ENCODE peak calls at places on chromosomes 6 and 20, in nine cellular contexts. One of them, this sample, is unnamed.

GRCh38 chr6:108896111-108896661 is 48.0 kb downstream of the ARMC2 start:
- DNase-seq in AG04449: peak; percentile 84
- DNase-seq in heart right ventricle: no peak
- DNase-seq in breast epithelium: no peak
- DNase-seq in GM23338: no peak
- DNase-seq in esophagus squamous epithelium: no peak
- DNase-seq in bronchial epithelial cell: peak; percentile 88
- DNase-seq in K562: no peak
- DNase-seq in AG10803: peak; percentile 94
- DNase-seq in this sample: no peak

GRCh38 chr6:31053873-31054272 is 43.6 kb downstream of the MUC22 start:
- DNase-seq in esophagus squamous epithelium: no peak
- DNase-seq in heart right ventricle: peak; percentile 24
- DNase-seq in AG04449: no peak
- DNase-seq in bronchial epithelial cell: no peak
- DNase-seq in K562: no peak
- DNase-seq in AG10803: no peak
- DNase-seq in breast epithelium: no peak
- DNase-seq in GM23338: no peak
- DNase-seq in this sample: no peak

GRCh38 chr6:119158057-119158848 is 79.8 kb upstream of the FAM184A start:
- DNase-seq in esophagus squamous epithelium: peak; percentile 11
- DNase-seq in GM23338: no peak
- DNase-seq in bronchial epithelial cell: no peak
- DNase-seq in heart right ventricle: peak; percentile 36
- DNase-seq in AG04449: no peak
- DNase-seq in breast epithelium: no peak
- DNase-seq in AG10803: peak; percentile 97
- DNase-seq in K562: no peak
- DNase-seq in this sample: no peak

GRCh38 chr6:155389130-155389529 is 66.5 kb downstream of the NOX3 start:
- DNase-seq in bronchial epithelial cell: no peak
- DNase-seq in AG10803: peak; percentile 60
- DNase-seq in GM23338: no peak
- DNase-seq in esophagus squamous epithelium: no peak
- DNase-seq in K562: no peak
- DNase-seq in breast epithelium: no peak
- DNase-seq in heart right ventricle: no peak
- DNase-seq in AG04449: no peak
- DNase-seq in this sample: no peak

GRCh38 chr6:129981598-129981997 is 36.8 kb upstream of the L3MBTL3 start:
- DNase-seq in GM23338: no peak
- DNase-seq in esophagus squamous epithelium: no peak
- DNase-seq in breast epithelium: no peak
- DNase-seq in AG10803: no peak
- DNase-seq in bronchial epithelial cell: peak; percentile 24
- DNase-seq in K562: no peak
- DNase-seq in AG04449: no peak
- DNase-seq in heart right ventricle: no peak
- DNase-seq in this sample: no peak

GRCh38 chr20:1941226-1941625 is 46.0 kb downstream of the SIRPA start:
- DNase-seq in AG10803: peak; percentile 56
- DNase-seq in GM23338: no peak
- DNase-seq in esophagus squamous epithelium: no peak
- DNase-seq in breast epithelium: peak; percentile 52
- DNase-seq in bronchial epithelial cell: peak; percentile 98
- DNase-seq in AG04449: no peak
- DNase-seq in heart right ventricle: no peak
- DNase-seq in K562: no peak
- DNase-seq in this sample: no peak

GRCh38 chr6:163175301-163175700 is 239.2 kb upstream of the QKI start:
- DNase-seq in bronchial epithelial cell: no peak
- DNase-seq in heart right ventricle: no peak
- DNase-seq in esophagus squamous epithelium: no peak
- DNase-seq in AG04449: no peak
- DNase-seq in AG10803: no peak
- DNase-seq in GM23338: no peak
- DNase-seq in K562: no peak
- DNase-seq in breast epithelium: no peak
- DNase-seq in this sample: no peak

GRCh38 chr6:87151471-87151785 is 3.9 kb upstream of the ZNF292 start:
- DNase-seq in GM23338: no peak
- DNase-seq in AG04449: no peak
- DNase-seq in heart right ventricle: no peak
- DNase-seq in bronchial epithelial cell: no peak
- DNase-seq in esophagus squamous epithelium: no peak
- DNase-seq in K562: no peak
- DNase-seq in breast epithelium: no peak
- DNase-seq in AG10803: no peak
- DNase-seq in this sample: no peak

GRCh38 chr6:31729979-31730630 is 1.0 kb upstream of the DDAH2 start:
- DNase-seq in GM23338: peak; percentile 96
- DNase-seq in AG04449: no peak
- DNase-seq in AG10803: peak; percentile 89
- DNase-seq in bronchial epithelial cell: peak; percentile 59
- DNase-seq in breast epithelium: peak; percentile 73
- DNase-seq in esophagus squamous epithelium: no peak
- DNase-seq in heart right ventricle: peak; percentile 93
- DNase-seq in K562: peak; percentile 98
- DNase-seq in this sample: no peak

GRCh38 chr6:113645576-113645970 is 211.6 kb upstream of the MARCKS start:
- DNase-seq in bronchial epithelial cell: peak; percentile 99
- DNase-seq in GM23338: no peak
- DNase-seq in breast epithelium: no peak
- DNase-seq in heart right ventricle: no peak
- DNase-seq in esophagus squamous epithelium: no peak
- DNase-seq in AG10803: peak; percentile 99
- DNase-seq in AG04449: peak; percentile 96
- DNase-seq in K562: no peak
- DNase-seq in this sample: peak; percentile 69

GRCh38 chr20:61303217-61303616 is 51.2 kb downstream of the CDH4 start:
- DNase-seq in AG10803: no peak
- DNase-seq in heart right ventricle: no peak
- DNase-seq in K562: no peak
- DNase-seq in AG04449: no peak
- DNase-seq in bronchial epithelial cell: no peak
- DNase-seq in GM23338: no peak
- DNase-seq in breast epithelium: no peak
- DNase-seq in esophagus squamous epithelium: no peak
- DNase-seq in this sample: no peak

GRCh38 chr20:20184149-20184548 is 131.8 kb downstream of the CFAP61 start:
- DNase-seq in bronchial epithelial cell: no peak
- DNase-seq in GM23338: peak; percentile 41
- DNase-seq in esophagus squamous epithelium: no peak
- DNase-seq in AG10803: peak; percentile 0
- DNase-seq in heart right ventricle: no peak
- DNase-seq in breast epithelium: no peak
- DNase-seq in AG04449: no peak
- DNase-seq in K562: peak; percentile 10
- DNase-seq in this sample: no peak

DNA sequence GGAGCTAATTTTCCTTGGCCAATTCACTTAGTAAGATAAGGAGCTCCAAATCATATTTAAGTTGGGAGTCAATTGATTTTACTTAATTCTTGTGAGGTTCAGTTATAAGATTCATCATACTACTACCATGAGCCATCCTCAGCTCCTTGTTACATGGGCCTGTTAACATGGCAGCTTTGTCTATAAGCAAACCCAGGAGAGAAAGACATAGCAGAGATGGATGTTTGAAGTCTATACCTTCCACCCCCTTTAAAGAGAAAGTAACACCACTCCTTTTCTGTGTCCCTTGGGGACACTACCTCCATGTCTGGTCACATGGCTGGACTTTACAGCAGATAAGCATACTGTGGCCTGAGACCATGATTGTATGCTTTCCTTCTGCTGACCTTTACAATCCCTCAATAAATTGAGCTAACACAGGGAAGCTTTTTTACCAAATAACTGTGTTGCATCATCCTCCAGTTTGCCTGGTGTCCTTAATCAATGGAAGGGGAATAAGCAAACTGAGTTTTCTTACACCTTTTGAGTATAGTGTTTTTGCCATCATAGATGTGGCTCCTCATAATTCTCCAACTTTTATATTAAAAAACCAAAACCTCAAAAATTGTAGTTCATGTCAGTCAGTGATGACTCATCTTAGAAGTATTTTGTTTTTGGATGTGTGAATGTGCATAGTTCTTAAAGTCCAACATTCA is 9.8 kb upstream of the ZNFX1 start:
- DNase-seq in bronchial epithelial cell: no peak
- DNase-seq in AG10803: peak; percentile 82
- DNase-seq in breast epithelium: no peak
- DNase-seq in K562: no peak
- DNase-seq in heart right ventricle: no peak
- DNase-seq in GM23338: no peak
- DNase-seq in AG04449: no peak
- DNase-seq in esophagus squamous epithelium: no peak
- DNase-seq in this sample: no peak
- H3K4me3 ChIP-seq in bronchial epithelial cell: no peak overlapping the region
- H3K4me3 ChIP-seq in AG10803: no peak overlapping the region
- H3K4me3 ChIP-seq in breast epithelium: no peak overlapping the region
- H3K4me3 ChIP-seq in K562: no peak overlapping the region
- H3K4me3 ChIP-seq in heart right ventricle: no peak overlapping the region
- H3K4me3 ChIP-seq in GM23338: no peak overlapping the region
- H3K4me3 ChIP-seq in AG04449: no peak overlapping the region
- H3K4me3 ChIP-seq in esophagus squamous epithelium: no peak overlapping the region
- H3K4me3 ChIP-seq in this sample: no peak overlapping the region

GRCh38 chr6:169452117-169452868 is 198.6 kb upstream of the THBS2 start:
- DNase-seq in AG04449: no peak
- DNase-seq in bronchial epithelial cell: peak; percentile 84
- DNase-seq in GM23338: no peak
- DNase-seq in AG10803: peak; percentile 94
- DNase-seq in K562: peak; percentile 69
- DNase-seq in heart right ventricle: peak; percentile 68
- DNase-seq in esophagus squamous epithelium: no peak
- DNase-seq in breast epithelium: peak; percentile 79
- DNase-seq in this sample: peak; percentile 39
- TF ChIP-seq CTCF in AG04449: no peak
- TF ChIP-seq CTCF in bronchial epithelial cell: no peak
- TF ChIP-seq CTCF in GM23338: no peak
- TF ChIP-seq CTCF in AG10803: no peak
- TF ChIP-seq CTCF in K562: no peak
- TF ChIP-seq CTCF in heart right ventricle: no peak
- TF ChIP-seq CTCF in esophagus squamous epithelium: no peak
- TF ChIP-seq CTCF in breast epithelium: no peak
- TF ChIP-seq CTCF in this sample: no peak

DNA sequence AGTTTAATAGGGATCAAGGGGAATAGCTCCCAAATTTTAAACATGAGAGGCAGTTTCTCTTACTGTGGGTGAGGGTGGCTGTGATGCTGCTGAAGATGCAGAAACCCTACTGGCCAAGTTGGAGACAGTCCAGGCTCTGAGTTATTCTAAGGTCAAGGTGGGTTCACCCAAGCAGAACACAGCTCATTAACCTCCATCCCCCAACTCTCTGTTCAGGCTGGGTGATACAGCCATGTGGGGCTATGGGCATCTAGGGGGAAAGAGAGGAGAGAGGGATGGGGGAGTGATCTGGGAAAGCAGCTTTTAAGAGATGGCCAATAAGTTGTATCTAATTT is 18.9 kb upstream of the TRAM2 start:
- DNase-seq in esophagus squamous epithelium: no peak
- DNase-seq in K562: no peak
- DNase-seq in AG04449: no peak
- DNase-seq in bronchial epithelial cell: no peak
- DNase-seq in GM23338: peak; percentile 16
- DNase-seq in AG10803: no peak
- DNase-seq in breast epithelium: no peak
- DNase-seq in heart right ventricle: no peak
- DNase-seq in this sample: no peak
- H3K4me3 ChIP-seq in esophagus squamous epithelium: no peak overlapping the region
- H3K4me3 ChIP-seq in K562: no peak overlapping the region
- H3K4me3 ChIP-seq in AG04449: peak overlapping the region; percentile 1
- H3K4me3 ChIP-seq in bronchial epithelial cell: no peak overlapping the region
- H3K4me3 ChIP-seq in GM23338: no peak overlapping the region
- H3K4me3 ChIP-seq in AG10803: peak overlapping the region; percentile 43
- H3K4me3 ChIP-seq in breast epithelium: no peak overlapping the region
- H3K4me3 ChIP-seq in heart right ventricle: no peak overlapping the region
- H3K4me3 ChIP-seq in this sample: peak overlapping the region; percentile 21

GRCh38 chr6:28808383-28808782 is 115.4 kb downstream of the TRIM27 start:
- DNase-seq in bronchial epithelial cell: no peak
- DNase-seq in K562: no peak
- DNase-seq in breast epithelium: no peak
- DNase-seq in esophagus squamous epithelium: no peak
- DNase-seq in GM23338: no peak
- DNase-seq in AG10803: no peak
- DNase-seq in AG04449: no peak
- DNase-seq in heart right ventricle: no peak
- DNase-seq in this sample: no peak

GRCh38 chr6:28811873-28812272 is 111.9 kb downstream of the TRIM27 start:
- DNase-seq in heart right ventricle: no peak
- DNase-seq in GM23338: peak; percentile 56
- DNase-seq in K562: peak; percentile 57
- DNase-seq in breast epithelium: no peak
- DNase-seq in esophagus squamous epithelium: no peak
- DNase-seq in bronchial epithelial cell: peak; percentile 36
- DNase-seq in AG10803: no peak
- DNase-seq in AG04449: no peak
- DNase-seq in this sample: no peak

GRCh38 chr6:28810655-28811053 is 113.1 kb downstream of the TRIM27 start:
- DNase-seq in heart right ventricle: no peak
- DNase-seq in AG04449: no peak
- DNase-seq in bronchial epithelial cell: no peak
- DNase-seq in AG10803: no peak
- DNase-seq in GM23338: no peak
- DNase-seq in K562: no peak
- DNase-seq in breast epithelium: no peak
- DNase-seq in esophagus squamous epithelium: no peak
- DNase-seq in this sample: no peak

GRCh38 chr6:28807682-28808280 is 116.0 kb downstream of the TRIM27 start:
- DNase-seq in heart right ventricle: no peak
- DNase-seq in K562: peak; percentile 66
- DNase-seq in esophagus squamous epithelium: no peak
- DNase-seq in AG04449: no peak
- DNase-seq in GM23338: peak; percentile 90
- DNase-seq in breast epithelium: no peak
- DNase-seq in AG10803: peak; percentile 45
- DNase-seq in bronchial epithelial cell: peak; percentile 59
- DNase-seq in this sample: no peak

DNA sequence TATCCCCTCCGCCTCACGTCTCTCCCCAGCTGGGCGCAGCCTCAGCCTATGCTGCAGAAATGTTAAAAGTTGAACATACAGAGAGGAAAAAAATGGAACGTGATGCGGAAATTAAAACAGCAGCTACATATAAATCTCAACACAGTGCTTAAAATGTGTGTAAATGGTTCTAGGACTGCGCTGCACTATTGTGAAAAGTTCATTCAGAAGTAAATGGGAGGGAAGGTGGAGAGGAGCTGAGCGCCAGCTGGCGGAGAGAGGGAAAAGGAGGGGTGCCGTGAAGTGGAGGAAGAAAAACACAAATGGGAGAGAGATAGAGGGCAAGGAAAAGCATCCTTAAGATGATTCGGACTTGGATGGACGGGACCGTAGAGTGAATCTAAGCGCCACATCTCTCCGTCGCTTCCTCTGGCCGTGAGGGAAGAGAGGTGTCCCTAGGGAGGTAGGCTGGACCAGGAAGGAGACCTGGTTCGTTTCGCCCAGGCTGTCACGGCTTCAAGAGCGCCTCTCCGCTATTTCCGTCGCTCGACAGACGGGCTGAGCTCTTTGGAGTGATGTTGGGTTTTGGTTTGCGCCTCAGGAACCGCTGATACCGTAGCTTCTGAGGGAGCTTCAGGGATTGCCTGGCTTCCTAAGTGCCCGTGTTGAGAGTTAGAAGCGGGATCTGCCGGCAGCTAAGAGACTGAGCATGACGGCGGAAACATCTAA is 113.7 kb downstream of the TRIM27 start:
- DNase-seq in bronchial epithelial cell: no peak
- DNase-seq in AG10803: no peak
- DNase-seq in AG04449: no peak
- DNase-seq in K562: peak; percentile 32
- DNase-seq in GM23338: peak; percentile 75
- DNase-seq in breast epithelium: no peak
- DNase-seq in heart right ventricle: no peak
- DNase-seq in esophagus squamous epithelium: no peak
- DNase-seq in this sample: no peak
- TF ChIP-seq CTCF in bronchial epithelial cell: peak; percentile 7
- TF ChIP-seq CTCF in AG10803: peak; percentile 8
- TF ChIP-seq CTCF in AG04449: no peak
- TF ChIP-seq CTCF in K562: peak; percentile 60
- TF ChIP-seq CTCF in GM23338: peak; percentile 22
- TF ChIP-seq CTCF in breast epithelium: no peak
- TF ChIP-seq CTCF in heart right ventricle: no peak
- TF ChIP-seq CTCF in esophagus squamous epithelium: no peak
- TF ChIP-seq CTCF in this sample: peak; percentile 15

This sample was measured in epithelial cell of proximal tubule.